ENCODE peak calls at places on chromosomes 4 and X, in nine cellular contexts. G, Y, R, T, C, Z, I, K and F are unnamed samples.

GRCh38 chr4:110629214-110629754 is 6.4 kb upstream of the PITX2 start:
- DNase-seq in G (no peak), C (no peak), Z (no peak), I (no peak), K (no peak), T (no peak), Y (no peak), R (no peak), F (no peak)

GRCh38 chr4:11805837-11806236 is 377.1 kb upstream of the HS3ST1 start:
- DNase-seq in I (peak; percentile 40), R (no peak), C (peak; percentile 48), K (no peak), Y (no peak), G (peak; percentile 6), T (peak; percentile 1), Z (peak; percentile 34), F (no peak)

GRCh38 chrX:45070116-45071007 is 130.3 kb downstream of the DIPK2B start:
- DNase-seq in Z (peak; percentile 75), I (peak; percentile 75), C (peak; percentile 34), T (peak; percentile 67), K (no peak), R (no peak), Y (no peak), G (peak; percentile 63), F (peak; percentile 9)

GRCh38 chr4:69760455-69760854 is at the start of gene SULT1B1:
- DNase-seq in K (peak; percentile 22), G (peak; percentile 15), C (peak; percentile 56), R (peak; percentile 80), I (peak; percentile 90), Y (no peak), Z (peak; percentile 85), T (peak; percentile 43), F (peak; percentile 85)

GRCh38 chrX:153723351-153724251 is 586 bp downstream of the BCAP31 start:
- DNase-seq in R (peak; percentile 70), Y (peak; percentile 48), Z (peak; percentile 38), I (peak; percentile 55), T (peak; percentile 37), G (peak; percentile 67), K (peak; percentile 61), C (peak; percentile 57), F (peak; percentile 63)

GRCh38 chr4:37825943-37826281 is 574 bp upstream of the PGM2 start:
- DNase-seq in K (no peak), Z (no peak), R (no peak), G (no peak), Y (no peak), I (no peak), C (no peak), T (no peak), F (no peak)

GRCh38 chr4:165668694-165669093 is 204.3 kb upstream of the TLL1 start:
- DNase-seq in G (no peak), R (no peak), K (no peak), I (peak; percentile 32), C (no peak), Z (peak; percentile 21), T (no peak), Y (no peak), F (no peak)

GRCh38 chr4:128840711-128841318 is 31.3 kb downstream of the JADE1 start:
- DNase-seq in R (no peak), C (no peak), T (no peak), I (no peak), K (no peak), Z (no peak), Y (no peak), G (no peak), F (no peak)

GRCh38 chr4:125704726-125705125 is 390.0 kb downstream of the FAT4 start:
- DNase-seq in C (no peak), I (peak; percentile 81), R (no peak), K (no peak), Y (no peak), G (no peak), Z (peak; percentile 31), T (peak; percentile 37), F (no peak)

GRCh38 chrX:135185795-135186443 is 14.7 kb upstream of the CT55 start:
- DNase-seq in Y (peak; percentile 37), T (peak; percentile 46), Z (peak; percentile 57), C (peak; percentile 44), G (peak; percentile 58), K (no peak), I (peak; percentile 69), R (no peak), F (peak; percentile 12)

GRCh38 chr4:125316391-125316780 is 1.6 kb downstream of the FAT4 start:
- DNase-seq in G (no peak), I (peak; percentile 49), Z (no peak), R (peak; percentile 58), C (peak; percentile 57), K (no peak), T (no peak), Y (no peak), F (no peak)

GRCh38 chr4:4687100-4687499 is 145.3 kb upstream of the STX18 start:
- DNase-seq in I (no peak), T (no peak), Z (no peak), K (no peak), C (no peak), Y (no peak), G (no peak), R (no peak), F (no peak)

GRCh38 chr4:71293705-71294104 is 45.1 kb upstream of the SLC4A4 start:
- DNase-seq in T (peak; percentile 93), K (no peak), R (no peak), G (no peak), Y (no peak), Z (peak; percentile 71), C (no peak), I (peak; percentile 38), F (no peak)

GRCh38 chr4:152951348-152951747 is 15.2 kb downstream of the FHDC1 start:
- DNase-seq in Y (no peak), T (peak; percentile 61), G (no peak), R (no peak), K (no peak), I (peak; percentile 24), Z (no peak), C (peak; percentile 29), F (no peak)

GRCh38 chrX:138150709-138151108 is 560.8 kb downstream of the FGF13 start:
- DNase-seq in G (peak; percentile 0), R (no peak), T (no peak), Y (no peak), C (no peak), K (no peak), Z (no peak), I (no peak), F (no peak)

GRCh38 chr4:123994917-123995316 is 598.3 kb downstream of the SPRY1 start:
- DNase-seq in Y (no peak), I (no peak), K (no peak), Z (no peak), G (no peak), C (no peak), R (no peak), T (no peak), F (no peak)

GRCh38 chrX:133951098-133951497 is 34.3 kb downstream of the GPC3 start:
- DNase-seq in C (no peak), K (no peak), I (no peak), Z (no peak), R (no peak), G (no peak), T (no peak), Y (no peak), F (no peak)

GRCh38 chr4:139521764-139522373 is 34.1 kb downstream of the SETD7 start:
- DNase-seq in C (no peak), I (no peak), K (no peak), T (no peak), R (no peak), Z (no peak), Y (no peak), G (peak; percentile 39), F (no peak)

DNA sequence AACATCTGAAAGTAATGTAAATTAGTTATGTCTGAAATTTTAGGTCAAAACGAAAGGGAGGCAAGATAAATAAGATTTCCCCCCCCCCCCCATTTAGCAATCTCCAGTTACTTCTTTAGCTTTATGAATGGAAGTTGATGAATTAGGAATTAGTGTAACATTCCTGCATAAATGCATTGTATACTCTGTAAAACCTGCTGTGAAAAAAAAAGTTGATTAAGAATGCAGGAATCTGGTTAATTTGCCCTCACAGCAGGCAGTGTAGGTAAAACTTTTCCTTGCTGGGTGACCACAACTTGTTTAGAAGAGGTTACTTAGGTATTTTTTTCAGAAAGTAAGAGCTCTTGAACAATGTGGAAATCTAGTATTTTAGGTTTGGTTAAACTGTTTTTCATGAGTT is 15.3 kb downstream of the LARP7 start:
- DNase-seq in Y (no peak), Z (no peak), R (no peak), C (no peak), T (no peak), G (no peak), I (no peak), K (no peak), F (no peak)
- H3K4me3 ChIP-seq in Y (no peak overlapping the region), Z (no peak overlapping the region), R (no peak overlapping the region), C (no peak overlapping the region), T (no peak overlapping the region), G (no peak overlapping the region), I (no peak overlapping the region), K (no peak overlapping the region), F (no peak overlapping the region)

GRCh38 chrX:106976416-106976815 is 23.6 kb downstream of the MORC4 start:
- DNase-seq in I (no peak), Y (no peak), G (no peak), C (no peak), Z (no peak), R (no peak), T (no peak), K (no peak), F (no peak)
- TF ChIP-seq CTCF in I (no peak), Y (no peak), G (no peak), C (no peak), Z (no peak), R (no peak), T (no peak), K (no peak), F (no peak)

GRCh38 chrX:1468250-1468772 is 15.6 kb upstream of the ASMTL start:
- DNase-seq in T (no peak), C (no peak), I (peak; percentile 37), R (peak; percentile 41), Z (peak; percentile 27), K (peak; percentile 79), G (peak; percentile 78), Y (peak; percentile 71), F (peak; percentile 81)
- H3K4me3 ChIP-seq in T (no peak overlapping the region), C (no peak overlapping the region), I (no peak overlapping the region), R (no peak overlapping the region), Z (no peak overlapping the region), K (no peak overlapping the region), G (peak overlapping the region; percentile 3), Y (no peak overlapping the region), F (no peak overlapping the region)

GRCh38 chr4:2060578-2061207 is 1.6 kb downstream of the NAT8L start:
- DNase-seq in K (no peak), Y (peak; percentile 0), I (no peak), G (no peak), R (no peak), Z (no peak), T (no peak), C (peak; percentile 54), F (no peak)
- TF ChIP-seq CTCF in K (no peak), Y (no peak), I (no peak), G (no peak), R (no peak), Z (no peak), T (no peak), C (no peak), F (no peak)